ENCODE peak calls at places on chromosome 3, in nine cellular contexts. E, T, V, J, G, U, Q, X and D are unnamed samples.

GRCh38 chr3:16950845-16951244 is 66.1 kb downstream of the PLCL2 start:
- DNase-seq in E (no peak), T (no peak), V (no peak), J (no peak), G (no peak), U (no peak), Q (no peak), X (no peak), D (no peak)

GRCh38 chr3:53350652-53351051 is 3.3 kb upstream of the DCP1A start:
- DNase-seq in E (no peak), T (peak; percentile 58), V (no peak), J (no peak), G (no peak), U (no peak), Q (no peak), X (peak; percentile 54), D (no peak)

GRCh38 chr3:168186293-168186983 is 90.7 kb upstream of the GOLIM4 start:
- DNase-seq in E (no peak), T (no peak), V (no peak), J (no peak), G (no peak), U (no peak), Q (no peak), X (no peak), D (no peak)

GRCh38 chr3:136305879-136306278 is 55.7 kb downstream of the PCCB start:
- DNase-seq in E (no peak), T (no peak), V (no peak), J (no peak), G (no peak), U (no peak), Q (no peak), X (peak; percentile 22), D (no peak)

GRCh38 chr3:161069441-161070251 is 35.5 kb downstream of the B3GALNT1 start:
- DNase-seq in E (no peak), T (no peak), V (peak; percentile 13), J (no peak), G (peak; percentile 22), U (no peak), Q (no peak), X (no peak), D (peak; percentile 43)

GRCh38 chr3:58013973-58014649 is 5.9 kb downstream of the FLNB start:
- DNase-seq in E (no peak), T (peak; percentile 81), V (no peak), J (no peak), G (no peak), U (peak; percentile 86), Q (no peak), X (no peak), D (no peak)

GRCh38 chr3:177594096-177594495 is 396.8 kb upstream of the TBL1XR1 start:
- DNase-seq in E (no peak), T (no peak), V (no peak), J (no peak), G (no peak), U (no peak), Q (no peak), X (no peak), D (no peak)

GRCh38 chr3:108118038-108118727 is 27.4 kb upstream of the CD47 start:
- DNase-seq in E (peak; percentile 46), T (no peak), V (no peak), J (no peak), G (no peak), U (no peak), Q (no peak), X (no peak), D (no peak)

GRCh38 chr3:45575491-45575923 is 19.0 kb upstream of the LIMD1 start:
- DNase-seq in E (no peak), T (peak; percentile 65), V (no peak), J (no peak), G (no peak), U (no peak), Q (no peak), X (no peak), D (peak; percentile 47)

GRCh38 chr3:354433-354832 is 157.9 kb downstream of the CHL1 start:
- DNase-seq in E (peak; percentile 16), T (peak; percentile 83), V (no peak), J (no peak), G (no peak), U (no peak), Q (peak; percentile 58), X (peak; percentile 14), D (no peak)